ENCODE peak calls at places on chromosomes 5 and 9, in six cellular contexts. T, A, N, H, Y and U are unnamed samples.

GRCh38 chr9:121947683-121948300 is 145.3 kb downstream of the TTLL11 start:
- DNase-seq in T (no peak), A (no peak), N (no peak), H (no peak), Y (no peak), U (no peak)

GRCh38 chr9:89463986-89464901 is 33.7 kb downstream of the SEMA4D start:
- DNase-seq in T (peak; percentile 86), A (no peak), N (no peak), H (no peak), Y (no peak), U (peak; percentile 68)

GRCh38 chr5:82815871-82816270 is 261.3 kb downstream of the TMEM167A start:
- DNase-seq in T (no peak), A (no peak), N (no peak), H (no peak), Y (no peak), U (no peak)

GRCh38 chr5:77791356-77791755 is 15.2 kb upstream of the TBCA start:
- DNase-seq in T (no peak), A (no peak), N (no peak), H (no peak), Y (no peak), U (no peak)

GRCh38 chr9:121206516-121207370 is 5.1 kb upstream of the RAB14 start:
- DNase-seq in T (no peak), A (no peak), N (no peak), H (no peak), Y (no peak), U (no peak)

GRCh38 chr9:76472925-76473324 is 13.9 kb downstream of the GCNT1 start:
- DNase-seq in T (peak; percentile 40), A (no peak), N (no peak), H (no peak), Y (no peak), U (no peak)

GRCh38 chr5:38925154-38925925 is 79.5 kb downstream of the OSMR start:
- DNase-seq in T (no peak), A (no peak), N (no peak), H (no peak), Y (peak; percentile 81), U (no peak)

GRCh38 chr9:82882744-82883143 is 180.2 kb downstream of the RASEF start:
- DNase-seq in T (no peak), A (no peak), N (no peak), H (no peak), Y (no peak), U (no peak)

GRCh38 chr5:160357861-160358411 is 12.5 kb downstream of the C1QTNF2 start:
- DNase-seq in T (no peak), A (peak; percentile 33), N (no peak), H (no peak), Y (peak; percentile 47), U (no peak)